ENCODE peak calls at places on chromosome 14, in six cellular contexts. Y, T, N, C, P and K are unnamed samples.

GRCh38 chr14:66939409-66939808 is 249.8 kb upstream of the GARIN2 start:
- DNase-seq in T (no peak), C (no peak), Y (no peak), P (no peak), N (no peak), K (no peak)

GRCh38 chr14:54681819-54682261 is 114.9 kb downstream of the SAMD4A start:
- DNase-seq in Y (peak; percentile 84), P (no peak), N (no peak), T (no peak), C (no peak), K (no peak)

GRCh38 chr14:89549381-89550102 is 132.5 kb upstream of the FOXN3 start:
- DNase-seq in T (no peak), N (peak; percentile 16), Y (no peak), C (no peak), P (no peak), K (no peak)

GRCh38 chr14:77485901-77486678 is 12.5 kb downstream of the ISM2 start:
- DNase-seq in N (peak; percentile 47), P (no peak), Y (peak; percentile 70), C (no peak), T (no peak), K (no peak)

GRCh38 chr14:100826371-100827139 is 637 bp downstream of the MEG3 start:
- DNase-seq in C (no peak), N (peak; percentile 20), T (no peak), Y (no peak), P (no peak), K (no peak)

GRCh38 chr14:95263527-95264231 is 56.0 kb downstream of the CLMN start:
- DNase-seq in N (no peak), P (no peak), Y (no peak), C (no peak), T (no peak), K (no peak)

GRCh38 chr14:104422301-104423223 is 157.0 kb upstream of the C14orf180 start:
- DNase-seq in P (no peak), Y (no peak), N (no peak), C (no peak), T (peak; percentile 50), K (no peak)

GRCh38 chr14:79510659-79511058 is 700.6 kb downstream of the DIO2 start:
- DNase-seq in C (no peak), P (no peak), T (no peak), N (peak; percentile 56), Y (peak; percentile 36), K (peak; percentile 24)

GRCh38 chr14:29648045-29648444 is 279.6 kb downstream of the PRKD1 start:
- DNase-seq in C (no peak), Y (no peak), T (no peak), N (peak; percentile 2), P (no peak), K (no peak)

GRCh38 chr14:69779088-69779487 is 12.1 kb downstream of the SRSF5 start:
- DNase-seq in T (no peak), C (no peak), N (no peak), P (no peak), Y (no peak), K (no peak)

GRCh38 chr14:74333909-74334308 is 14.4 kb upstream of the VRTN start:
- DNase-seq in N (peak; percentile 95), T (no peak), Y (peak; percentile 32), C (no peak), P (no peak), K (peak; percentile 43)

GRCh38 chr14:80146941-80147340 is 64.4 kb downstream of the DIO2 start:
- DNase-seq in N (no peak), C (no peak), P (no peak), T (no peak), Y (no peak), K (no peak)

GRCh38 chr14:73786632-73786941 is 65.0 kb upstream of the PTGR2 start:
- DNase-seq in T (peak; percentile 56), Y (no peak), P (no peak), C (no peak), N (no peak), K (no peak)

GRCh38 chr14:64736271-64737131 is 32.3 kb downstream of the PLEKHG3 start:
- DNase-seq in T (no peak), P (no peak), C (no peak), N (no peak), Y (no peak), K (no peak)

GRCh38 chr14:22547948-22548750 is 40.9 kb downstream of the DAD1 start:
- DNase-seq in Y (no peak), T (no peak), C (no peak), P (no peak), N (no peak), K (no peak)

GRCh38 chr14:106044949-106045596 is 518.7 kb downstream of the TMEM121 start:
- DNase-seq in Y (peak; percentile 11), P (peak; percentile 73), T (no peak), N (peak; percentile 7), C (peak; percentile 61), K (no peak)

GRCh38 chr14:105082703-105083102 is 17.5 kb upstream of the GPR132 start:
- DNase-seq in Y (no peak), N (no peak), T (no peak), C (no peak), P (no peak), K (no peak)

GRCh38 chr14:52150162-52150561 is 81.3 kb upstream of the NID2 start:
- DNase-seq in Y (no peak), P (no peak), T (no peak), N (no peak), C (no peak), K (no peak)

GRCh38 chr14:77474763-77475162 is 16.9 kb downstream of the AHSA1 start:
- DNase-seq in T (no peak), N (no peak), Y (no peak), C (no peak), P (no peak), K (no peak)